ENCODE peak calls at places on chromosome 2, in seven cellular contexts. Z is endothelial cell, H is amniotic epithelial cell, T is hippocampal formation, A is NCI-H1417, Q is GM06990, S is right cardiac atrium. I is an unnamed sample.

GRCh38 chr2:215736653-215737290 is 276.6 kb downstream of the MREG start:
- DNase-seq in A (no peak), Z (no peak), S (no peak), T (no peak), Q (no peak), H (peak), I (no peak)

GRCh38 chr2:179932786-179933185 is 71.4 kb upstream of the ZNF385B start:
- DNase-seq in Z (no peak), A (no peak), H (no peak), S (peak), Q (no peak), T (no peak), I (no peak)

GRCh38 chr2:215635788-215636139 is 199.9 kb upstream of the FN1 start:
- DNase-seq in T (no peak), Z (no peak), S (no peak), H (peak), Q (no peak), A (no peak), I (no peak)

GRCh38 chr2:20584637-20585321 is 66.1 kb downstream of the HS1BP3 start:
- DNase-seq in Z (no peak), T (peak), S (no peak), A (no peak), H (peak), Q (no peak), I (no peak)

GRCh38 chr2:39615675-39616074 is 50.0 kb upstream of the TMEM178A start:
- DNase-seq in A (no peak), Q (no peak), H (no peak), T (no peak), Z (no peak), S (no peak), I (no peak)

GRCh38 chr2:200079356-200079755 is 124.0 kb downstream of the MAIP1 start:
- DNase-seq in A (no peak), Z (no peak), H (no peak), T (no peak), Q (no peak), S (no peak), I (no peak)

GRCh38 chr2:190469770-190470169 is 61.6 kb downstream of the MFSD6 start:
- DNase-seq in A (peak), S (peak), H (peak), Z (peak), Q (no peak), T (no peak), I (no peak)

GRCh38 chr2:2842466-2842865 is 511.4 kb upstream of the MYT1L start:
- DNase-seq in Z (no peak), H (no peak), S (no peak), T (no peak), A (no peak), Q (no peak), I (no peak)

GRCh38 chr2:49262815-49263560 is 108.7 kb upstream of the FSHR start:
- DNase-seq in A (peak), H (no peak), Q (no peak), Z (no peak), T (no peak), S (no peak), I (no peak)

GRCh38 chr2:98020992-98021713 is 25.4 kb upstream of the TMEM131 start:
- DNase-seq in Q (no peak), S (no peak), Z (no peak), H (no peak), A (no peak), T (no peak), I (no peak)

GRCh38 chr2:44635725-44636124 is 274.0 kb downstream of the CAMKMT start:
- DNase-seq in H (no peak), Z (no peak), S (no peak), T (no peak), A (no peak), Q (no peak), I (no peak)

GRCh38 chr2:162265666-162266467 is 22.6 kb upstream of the FAP start:
- DNase-seq in Q (no peak), H (peak), Z (no peak), S (no peak), T (no peak), A (no peak), I (no peak)

GRCh38 chr2:196696423-196697073 is 57.0 kb downstream of the CCDC150 start:
- DNase-seq in S (no peak), A (no peak), Q (no peak), Z (no peak), H (peak), T (no peak), I (no peak)

GRCh38 chr2:236940497-236940896 is 145.2 kb upstream of the COPS8 start:
- DNase-seq in T (no peak), A (no peak), H (no peak), S (no peak), Q (no peak), Z (no peak), I (no peak)

GRCh38 chr2:239776441-239777033 is 248.6 kb downstream of the NDUFA10 start:
- DNase-seq in Z (no peak), A (no peak), H (no peak), T (no peak), S (no peak), Q (no peak), I (no peak)

GRCh38 chr2:204108301-204108700 is 171.7 kb downstream of the ICOS start:
- DNase-seq in A (peak), Z (peak), T (no peak), Q (peak), S (no peak), H (no peak), I (peak)

GRCh38 chr2:241812730-241813079 is 3.7 kb downstream of the NEU4 start:
- DNase-seq in Z (no peak), H (no peak), S (peak), A (no peak), T (peak), Q (no peak), I (no peak)

GRCh38 chr2:41854227-41854626 is 193.6 kb upstream of the PKDCC start:
- DNase-seq in H (peak), Q (no peak), S (no peak), Z (no peak), T (no peak), A (no peak), I (no peak)

GRCh38 chr2:119367472-119368099 is 809 bp downstream of the DBI start:
- DNase-seq in A (no peak), S (peak), T (peak), Q (peak), Z (peak), H (no peak), I (no peak)

GRCh38 chr2:11945139-11946126 is 199.0 kb downstream of the LPIN1 start:
- DNase-seq in T (no peak), H (no peak), A (no peak), Q (peak), Z (no peak), S (no peak), I (no peak)

GRCh38 chr2:230643576-230644291 is 68.9 kb upstream of the CAB39 start:
- DNase-seq in T (peak), Q (peak), H (no peak), Z (no peak), S (peak), A (no peak), I (peak)

GRCh38 chr2:28507806-28508764 is 12.2 kb downstream of the PLB1 start:
- DNase-seq in Z (no peak), T (no peak), S (no peak), Q (no peak), A (peak), H (peak), I (no peak)

GRCh38 chr2:209977386-209978239 is 24.8 kb upstream of the RPE start:
- DNase-seq in Z (no peak), Q (no peak), H (peak), T (no peak), S (no peak), A (no peak), I (peak)

GRCh38 chr2:158781562-158781961 is 13.6 kb upstream of the DAPL1 start:
- DNase-seq in S (no peak), Q (no peak), Z (no peak), T (no peak), A (no peak), H (peak), I (no peak)

GRCh38 chr2:135701442-135701841 is 40.2 kb upstream of the UBXN4 start:
- DNase-seq in Q (no peak), S (no peak), T (no peak), A (no peak), H (peak), Z (no peak), I (no peak)

GRCh38 chr2:128519517-128520215 is 201.0 kb upstream of the HS6ST1 start:
- DNase-seq in A (no peak), Q (no peak), Z (no peak), H (no peak), S (no peak), T (no peak), I (no peak)

I was measured in Jurkat, Clone E6-1.